ENCODE peak calls at places on chromosomes 7 and 10, in six cellular contexts. V is GM23248, T is HCT116, Q is MM.1S, L is GM23338, S is hepatocyte. X is an unnamed sample.
A peak's percentile ranks its signal among the peaks of the same experiment; 100 is the strongest.

GRCh38 chr7:45660201-45660900 is 86.2 kb downstream of the ADCY1 start:
- DNase-seq in L (no peak), Q (no peak), V (no peak), T (no peak), S (no peak), X (no peak)

GRCh38 chr10:126673565-126673964 is 3.1 kb upstream of the C10orf90 start:
- DNase-seq in L (no peak), V (no peak), Q (no peak), T (no peak), S (no peak), X (no peak)

GRCh38 chr10:94223702-94224370 is 138.9 kb downstream of the NOC3L start:
- DNase-seq in Q (no peak), V (no peak), L (no peak), S (no peak), T (no peak), X (no peak)

GRCh38 chr10:90871279-90871760 is 454 bp upstream of the RPP30 start:
- DNase-seq in V (peak; percentile 78), Q (peak; percentile 82), S (peak; percentile 77), T (no peak), L (peak; percentile 96), X (no peak)

GRCh38 chr10:71533936-71534335 is 137.2 kb downstream of the CDH23 start:
- DNase-seq in L (no peak), V (no peak), Q (no peak), S (no peak), T (no peak), X (no peak)

GRCh38 chr10:14601872-14602725 is 172.6 kb downstream of the FAM107B start:
- DNase-seq in T (peak; percentile 52), L (no peak), V (peak; percentile 88), Q (peak; percentile 76), S (peak; percentile 84), X (peak; percentile 75)

GRCh38 chr7:17623546-17624185 is 316.6 kb downstream of the SNX13 start:
- DNase-seq in Q (no peak), L (peak; percentile 6), V (peak; percentile 20), T (no peak), S (no peak), X (no peak)

GRCh38 chr7:112009081-112009480 is 197.1 kb downstream of the DOCK4 start:
- DNase-seq in Q (peak; percentile 37), L (no peak), S (no peak), T (no peak), V (peak; percentile 65), X (peak; percentile 77)

GRCh38 chr10:47376522-47377220 is 7.4 kb downstream of the ZNF488 start:
- DNase-seq in L (no peak), T (no peak), S (no peak), V (no peak), Q (no peak), X (no peak)

GRCh38 chr10:79438021-79438698 is 7.3 kb downstream of the ZCCHC24 start:
- DNase-seq in S (no peak), L (no peak), Q (no peak), T (no peak), V (peak; percentile 50), X (peak; percentile 64)

GRCh38 chr10:77409697-77410471 is 227.7 kb downstream of the KCNMA1 start:
- DNase-seq in V (no peak), Q (peak; percentile 89), S (peak; percentile 65), T (no peak), L (no peak), X (peak; percentile 62)

GRCh38 chr7:63040336-63040735 is 958.3 kb upstream of the ZNF722 start:
- DNase-seq in Q (no peak), T (no peak), L (no peak), V (no peak), S (no peak), X (no peak)

GRCh38 chr10:124600051-124600880 is 138.6 kb downstream of the LHPP start:
- DNase-seq in L (no peak), S (no peak), V (no peak), Q (no peak), T (no peak), X (no peak)

GRCh38 chr7:158758563-158759244 is 54.1 kb upstream of the NCAPG2 start:
- DNase-seq in V (no peak), T (no peak), L (no peak), S (no peak), Q (no peak), X (no peak)

GRCh38 chr7:157752832-157753291 is 416.1 kb downstream of the DNAJB6 start:
- DNase-seq in V (no peak), Q (no peak), L (no peak), S (no peak), T (no peak), X (no peak)

GRCh38 chr10:72883861-72884260 is 9.7 kb upstream of the OIT3 start:
- DNase-seq in S (no peak), L (no peak), V (no peak), Q (no peak), T (no peak), X (peak; percentile 73)

GRCh38 chr10:91712315-91712714 is 79.4 kb upstream of the PPP1R3C start:
- DNase-seq in L (no peak), Q (peak; percentile 50), T (no peak), V (no peak), S (no peak), X (no peak)

GRCh38 chr7:44665531-44666213 is 59.2 kb downstream of the OGDH start:
- DNase-seq in V (peak; percentile 91), T (no peak), L (no peak), S (no peak), Q (no peak), X (no peak)

GRCh38 chr7:139650429-139651100 is 127.1 kb downstream of the CLEC2L start:
- DNase-seq in V (no peak), T (no peak), Q (no peak), L (no peak), S (no peak), X (no peak)

GRCh38 chr10:51180141-51180540 is 105.9 kb downstream of the PRKG1 start:
- DNase-seq in V (no peak), T (no peak), L (no peak), Q (no peak), S (no peak), X (no peak)

GRCh38 chr7:29511337-29511736 is 52.3 kb upstream of the PRR15 start:
- DNase-seq in V (no peak), L (no peak), S (no peak), T (no peak), Q (no peak), X (no peak)
- H3K9me2 ChIP-seq in V (no peaks in the 10 kb centered on the region), L (no peaks in the 10 kb centered on the region), S (no peaks in the 10 kb centered on the region), T (no peaks in the 10 kb centered on the region), Q (no peaks in the 10 kb centered on the region), X (no peaks in the 10 kb centered on the region)

GRCh38 chr10:127736222-127736914 is 617 bp upstream of the FOXI2 start:
- DNase-seq in V (no peak), Q (no peak), S (no peak), L (peak; percentile 57), T (no peak), X (no peak)
- TF ChIP-seq EZH2 in V (no peak), Q (no peak), S (peak; percentile 2), L (peak; percentile 68), T (no peak), X (no peak)

DNA sequence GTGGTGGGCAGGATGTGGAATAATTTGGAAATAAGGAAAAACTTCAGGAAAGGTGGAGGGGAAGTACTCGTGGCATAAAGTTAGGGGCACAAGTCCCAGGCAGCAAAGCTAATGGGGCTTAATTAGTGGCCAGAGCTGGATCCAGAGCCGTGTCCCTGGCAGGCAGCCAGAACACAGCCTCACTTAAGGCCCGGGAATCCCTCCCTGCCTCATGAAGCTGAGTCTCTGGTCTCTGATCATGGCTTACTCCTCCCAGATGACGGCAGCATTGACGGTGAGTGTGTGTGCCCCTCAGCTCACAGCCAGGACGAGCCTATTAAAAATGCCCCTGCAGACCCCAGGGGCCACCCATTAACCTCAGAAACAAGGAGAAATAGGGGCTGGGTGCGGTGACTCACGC is 48.2 kb upstream of the NPTX2 start:
- DNase-seq in Q (no peak), T (no peak), V (no peak), S (no peak), L (no peak), X (no peak)
- TF ChIP-seq EZH2phosphoT487 in Q (no peak), T (no peak), V (no peak), S (no peak), L (no peak), X (no peak)

GRCh38 chr7:101899616-101900015 is 82.2 kb downstream of the CUX1 start:
- DNase-seq in Q (no peak), L (no peak), V (no peak), T (no peak), S (no peak), X (no peak)

GRCh38 chr7:101896312-101896711 is 78.9 kb downstream of the CUX1 start:
- DNase-seq in V (no peak), S (no peak), T (no peak), Q (no peak), L (no peak), X (no peak)

GRCh38 chr7:101901661-101902491 is 84.5 kb downstream of the CUX1 start:
- DNase-seq in L (no peak), Q (no peak), T (no peak), V (peak; percentile 64), S (no peak), X (no peak)

GRCh38 chr7:101900103-101900502 is 82.7 kb downstream of the CUX1 start:
- DNase-seq in S (no peak), T (no peak), L (no peak), Q (no peak), V (peak; percentile 70), X (no peak)

GRCh38 chr7:101898019-101898575 is 80.7 kb downstream of the CUX1 start:
- DNase-seq in Q (no peak), V (no peak), T (no peak), S (no peak), L (no peak), X (no peak)
- H3K9me2 ChIP-seq in Q (no peaks in the 10 kb centered on the region), V (no peaks in the 10 kb centered on the region), T (no peaks in the 10 kb centered on the region), S (no peaks in the 10 kb centered on the region), L (no peaks in the 10 kb centered on the region), X (no peaks in the 10 kb centered on the region)

GRCh38 chr10:100697070-100697469 is 48.3 kb upstream of the PAX2 start:
- DNase-seq in T (peak; percentile 80), S (peak; percentile 41), L (no peak), Q (no peak), V (peak; percentile 51), X (peak; percentile 50)
- TF ChIP-seq EZH2 in T (no peak), S (no peak), L (no peak), Q (no peak), V (no peak), X (no peak)

X was measured in PC-3.